ENCODE peak calls at places on chromosomes 13 and 19, in eight cellular contexts. One of them, this sample, is unnamed. For H3K4me1, the result is how much of the 10 kb centered on the place peaks cover.

GRCh38 chr13:98890186-98890585 is 87.7 kb downstream of the DOCK9 start:
- DNase-seq in neuronal stem cell: no peak
- DNase-seq in lung: no peak
- DNase-seq in GM12878: no peak
- DNase-seq in naive thymus-derived CD4-positive, alpha-beta T cell: no peak
- DNase-seq in PC-3: peak
- DNase-seq in mucosa of descending colon: no peak
- DNase-seq in colonic mucosa: no peak
- DNase-seq in this sample: no peak

GRCh38 chr13:100788540-100788939 is 113.9 kb upstream of the TMTC4 start:
- DNase-seq in neuronal stem cell: no peak
- DNase-seq in lung: no peak
- DNase-seq in GM12878: no peak
- DNase-seq in naive thymus-derived CD4-positive, alpha-beta T cell: no peak
- DNase-seq in PC-3: no peak
- DNase-seq in mucosa of descending colon: no peak
- DNase-seq in colonic mucosa: no peak
- DNase-seq in this sample: no peak

GRCh38 chr19:43290568-43291359 is 21.4 kb upstream of the PSG9 start:
- DNase-seq in neuronal stem cell: peak
- DNase-seq in lung: no peak
- DNase-seq in GM12878: no peak
- DNase-seq in naive thymus-derived CD4-positive, alpha-beta T cell: no peak
- DNase-seq in PC-3: no peak
- DNase-seq in mucosa of descending colon: peak
- DNase-seq in colonic mucosa: no peak
- DNase-seq in this sample: no peak

GRCh38 chr13:22926176-22927007 is 254.4 kb upstream of the SGCG start:
- DNase-seq in neuronal stem cell: no peak
- DNase-seq in lung: peak
- DNase-seq in GM12878: no peak
- DNase-seq in naive thymus-derived CD4-positive, alpha-beta T cell: no peak
- DNase-seq in PC-3: no peak
- DNase-seq in mucosa of descending colon: peak
- DNase-seq in colonic mucosa: peak
- DNase-seq in this sample: no peak

GRCh38 chr13:24997367-24997967 is 98.5 kb upstream of the PABPC3 start:
- DNase-seq in neuronal stem cell: no peak
- DNase-seq in lung: no peak
- DNase-seq in GM12878: no peak
- DNase-seq in naive thymus-derived CD4-positive, alpha-beta T cell: no peak
- DNase-seq in PC-3: peak
- DNase-seq in mucosa of descending colon: peak
- DNase-seq in colonic mucosa: peak
- DNase-seq in this sample: peak

GRCh38 chr19:10826236-10826635 is 9.8 kb downstream of the TMED1 start:
- DNase-seq in neuronal stem cell: no peak
- DNase-seq in lung: no peak
- DNase-seq in GM12878: no peak
- DNase-seq in naive thymus-derived CD4-positive, alpha-beta T cell: no peak
- DNase-seq in PC-3: no peak
- DNase-seq in mucosa of descending colon: no peak
- DNase-seq in colonic mucosa: no peak
- DNase-seq in this sample: no peak

GRCh38 chr13:114146173-114146572 is 13.8 kb upstream of the RASA3 start:
- DNase-seq in neuronal stem cell: no peak
- DNase-seq in lung: no peak
- DNase-seq in GM12878: no peak
- DNase-seq in naive thymus-derived CD4-positive, alpha-beta T cell: no peak
- DNase-seq in PC-3: no peak
- DNase-seq in mucosa of descending colon: no peak
- DNase-seq in colonic mucosa: no peak
- DNase-seq in this sample: peak

GRCh38 chr13:42747399-42747873 is 33.9 kb upstream of the FAM216B start:
- DNase-seq in neuronal stem cell: no peak
- DNase-seq in lung: no peak
- DNase-seq in GM12878: no peak
- DNase-seq in naive thymus-derived CD4-positive, alpha-beta T cell: no peak
- DNase-seq in PC-3: peak
- DNase-seq in mucosa of descending colon: peak
- DNase-seq in colonic mucosa: no peak
- DNase-seq in this sample: no peak

GRCh38 chr13:110507678-110508381 is 53.7 kb downstream of the RAB20 start:
- DNase-seq in neuronal stem cell: no peak
- DNase-seq in lung: peak
- DNase-seq in GM12878: no peak
- DNase-seq in naive thymus-derived CD4-positive, alpha-beta T cell: no peak
- DNase-seq in PC-3: peak
- DNase-seq in mucosa of descending colon: peak
- DNase-seq in colonic mucosa: peak
- DNase-seq in this sample: no peak

GRCh38 chr19:57359300-57359699 is 4.1 kb upstream of the TRAPPC2B start:
- DNase-seq in neuronal stem cell: no peak
- DNase-seq in lung: no peak
- DNase-seq in GM12878: no peak
- DNase-seq in naive thymus-derived CD4-positive, alpha-beta T cell: no peak
- DNase-seq in PC-3: no peak
- DNase-seq in mucosa of descending colon: no peak
- DNase-seq in colonic mucosa: no peak
- DNase-seq in this sample: no peak

GRCh38 chr13:45362939-45363338 is 22.0 kb upstream of the TPT1 start:
- DNase-seq in neuronal stem cell: no peak
- DNase-seq in lung: no peak
- DNase-seq in GM12878: no peak
- DNase-seq in naive thymus-derived CD4-positive, alpha-beta T cell: no peak
- DNase-seq in PC-3: no peak
- DNase-seq in mucosa of descending colon: no peak
- DNase-seq in colonic mucosa: no peak
- DNase-seq in this sample: no peak

GRCh38 chr13:96898855-96899254 is 95.4 kb downstream of the OXGR1 start:
- DNase-seq in neuronal stem cell: peak
- DNase-seq in lung: no peak
- DNase-seq in GM12878: no peak
- DNase-seq in naive thymus-derived CD4-positive, alpha-beta T cell: no peak
- DNase-seq in PC-3: no peak
- DNase-seq in mucosa of descending colon: no peak
- DNase-seq in colonic mucosa: no peak
- DNase-seq in this sample: no peak

GRCh38 chr13:101565327-101565726 is 112.9 kb downstream of the ITGBL1 start:
- DNase-seq in neuronal stem cell: no peak
- DNase-seq in lung: no peak
- DNase-seq in GM12878: no peak
- DNase-seq in naive thymus-derived CD4-positive, alpha-beta T cell: no peak
- DNase-seq in PC-3: no peak
- DNase-seq in mucosa of descending colon: no peak
- DNase-seq in colonic mucosa: no peak
- DNase-seq in this sample: no peak

GRCh38 chr19:7928741-7929701 is 3.1 kb upstream of the CTXN1 start:
- DNase-seq in neuronal stem cell: no peak
- DNase-seq in lung: no peak
- DNase-seq in GM12878: no peak
- DNase-seq in naive thymus-derived CD4-positive, alpha-beta T cell: peak
- DNase-seq in PC-3: peak
- DNase-seq in mucosa of descending colon: no peak
- DNase-seq in colonic mucosa: no peak
- DNase-seq in this sample: peak

GRCh38 chr13:29935309-29935981 is 85.0 kb upstream of the UBL3 start:
- DNase-seq in neuronal stem cell: no peak
- DNase-seq in lung: no peak
- DNase-seq in GM12878: peak
- DNase-seq in naive thymus-derived CD4-positive, alpha-beta T cell: peak
- DNase-seq in PC-3: no peak
- DNase-seq in mucosa of descending colon: peak
- DNase-seq in colonic mucosa: no peak
- DNase-seq in this sample: no peak

GRCh38 chr13:69619651-69620050 is 488.0 kb upstream of the ATXN8OS start:
- DNase-seq in neuronal stem cell: no peak
- DNase-seq in lung: no peak
- DNase-seq in GM12878: no peak
- DNase-seq in naive thymus-derived CD4-positive, alpha-beta T cell: no peak
- DNase-seq in PC-3: no peak
- DNase-seq in mucosa of descending colon: no peak
- DNase-seq in colonic mucosa: no peak
- DNase-seq in this sample: no peak

GRCh38 chr19:17747205-17748098 is 3.8 kb upstream of the FCHO1 start:
- DNase-seq in neuronal stem cell: peak
- DNase-seq in lung: peak
- DNase-seq in GM12878: peak
- DNase-seq in naive thymus-derived CD4-positive, alpha-beta T cell: peak
- DNase-seq in PC-3: peak
- DNase-seq in mucosa of descending colon: peak
- DNase-seq in colonic mucosa: peak
- DNase-seq in this sample: peak

GRCh38 chr19:33677745-33678426 is 56.1 kb downstream of the CHST8 start:
- DNase-seq in neuronal stem cell: peak
- DNase-seq in lung: no peak
- DNase-seq in GM12878: no peak
- DNase-seq in naive thymus-derived CD4-positive, alpha-beta T cell: no peak
- DNase-seq in PC-3: peak
- DNase-seq in mucosa of descending colon: no peak
- DNase-seq in colonic mucosa: no peak
- DNase-seq in this sample: peak

GRCh38 chr13:69423844-69424243 is 683.8 kb upstream of the ATXN8OS start:
- DNase-seq in neuronal stem cell: no peak
- DNase-seq in lung: no peak
- DNase-seq in GM12878: no peak
- DNase-seq in naive thymus-derived CD4-positive, alpha-beta T cell: no peak
- DNase-seq in PC-3: no peak
- DNase-seq in mucosa of descending colon: no peak
- DNase-seq in colonic mucosa: no peak
- DNase-seq in this sample: no peak

GRCh38 chr19:48746738-48747575 is at the start of gene IZUMO1:
- DNase-seq in neuronal stem cell: peak
- DNase-seq in lung: peak
- DNase-seq in GM12878: no peak
- DNase-seq in naive thymus-derived CD4-positive, alpha-beta T cell: peak
- DNase-seq in PC-3: no peak
- DNase-seq in mucosa of descending colon: peak
- DNase-seq in colonic mucosa: peak
- DNase-seq in this sample: no peak

GRCh38 chr13:29402168-29402621 is 193.3 kb downstream of the SLC7A1 start:
- DNase-seq in neuronal stem cell: no peak
- DNase-seq in lung: no peak
- DNase-seq in GM12878: no peak
- DNase-seq in naive thymus-derived CD4-positive, alpha-beta T cell: no peak
- DNase-seq in PC-3: peak
- DNase-seq in mucosa of descending colon: peak
- DNase-seq in colonic mucosa: no peak
- DNase-seq in this sample: no peak

GRCh38 chr13:24185591-24186232 is 25.2 kb downstream of the SPATA13 start:
- DNase-seq in neuronal stem cell: no peak
- DNase-seq in lung: no peak
- DNase-seq in GM12878: no peak
- DNase-seq in naive thymus-derived CD4-positive, alpha-beta T cell: no peak
- DNase-seq in PC-3: no peak
- DNase-seq in mucosa of descending colon: no peak
- DNase-seq in colonic mucosa: no peak
- DNase-seq in this sample: no peak

GRCh38 chr19:45881082-45881908 is 4.6 kb downstream of the IRF2BP1 start:
- DNase-seq in neuronal stem cell: no peak
- DNase-seq in lung: no peak
- DNase-seq in GM12878: no peak
- DNase-seq in naive thymus-derived CD4-positive, alpha-beta T cell: no peak
- DNase-seq in PC-3: no peak
- DNase-seq in mucosa of descending colon: no peak
- DNase-seq in colonic mucosa: peak
- DNase-seq in this sample: no peak

GRCh38 chr19:4981681-4981958 is 12.7 kb downstream of the KDM4B start:
- DNase-seq in neuronal stem cell: no peak
- DNase-seq in lung: no peak
- DNase-seq in GM12878: no peak
- DNase-seq in naive thymus-derived CD4-positive, alpha-beta T cell: no peak
- DNase-seq in PC-3: no peak
- DNase-seq in mucosa of descending colon: no peak
- DNase-seq in colonic mucosa: no peak
- DNase-seq in this sample: no peak
- H3K4me1 ChIP-seq in neuronal stem cell: under half
- H3K4me1 ChIP-seq in lung: under half
- H3K4me1 ChIP-seq in GM12878: under half
- H3K4me1 ChIP-seq in naive thymus-derived CD4-positive, alpha-beta T cell: under half
- H3K4me1 ChIP-seq in PC-3: under half
- H3K4me1 ChIP-seq in mucosa of descending colon: under half
- H3K4me1 ChIP-seq in colonic mucosa: under half
- H3K4me1 ChIP-seq in this sample: under half

DNA sequence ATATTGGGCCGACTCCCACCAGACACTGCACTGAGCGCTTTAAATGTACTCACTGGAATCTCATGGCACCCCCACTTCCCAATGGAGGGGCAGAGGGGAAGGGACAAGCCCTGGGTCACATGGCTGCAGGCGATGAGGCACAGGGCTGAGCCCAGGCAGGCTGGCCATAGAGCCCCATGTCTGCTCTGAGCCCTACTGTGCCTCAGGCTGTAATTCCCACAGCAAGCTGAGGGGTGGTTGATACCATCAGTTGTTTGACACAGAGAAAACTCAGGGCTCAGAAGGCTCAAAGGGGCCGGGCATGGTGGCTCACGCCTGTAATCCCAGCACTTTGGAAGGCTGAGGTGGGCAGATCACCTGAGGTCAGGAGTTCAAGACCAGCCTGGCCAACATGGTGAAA is 25.1 kb downstream of the RFX1 start:
- DNase-seq in neuronal stem cell: no peak
- DNase-seq in lung: no peak
- DNase-seq in GM12878: no peak
- DNase-seq in naive thymus-derived CD4-positive, alpha-beta T cell: no peak
- DNase-seq in PC-3: no peak
- DNase-seq in mucosa of descending colon: no peak
- DNase-seq in colonic mucosa: no peak
- DNase-seq in this sample: no peak
- H3K4me1 ChIP-seq in neuronal stem cell: under half
- H3K4me1 ChIP-seq in lung: under half
- H3K4me1 ChIP-seq in GM12878: under half
- H3K4me1 ChIP-seq in naive thymus-derived CD4-positive, alpha-beta T cell: under half
- H3K4me1 ChIP-seq in PC-3: under half
- H3K4me1 ChIP-seq in mucosa of descending colon: under half
- H3K4me1 ChIP-seq in colonic mucosa: under half
- H3K4me1 ChIP-seq in this sample: under half

DNA sequence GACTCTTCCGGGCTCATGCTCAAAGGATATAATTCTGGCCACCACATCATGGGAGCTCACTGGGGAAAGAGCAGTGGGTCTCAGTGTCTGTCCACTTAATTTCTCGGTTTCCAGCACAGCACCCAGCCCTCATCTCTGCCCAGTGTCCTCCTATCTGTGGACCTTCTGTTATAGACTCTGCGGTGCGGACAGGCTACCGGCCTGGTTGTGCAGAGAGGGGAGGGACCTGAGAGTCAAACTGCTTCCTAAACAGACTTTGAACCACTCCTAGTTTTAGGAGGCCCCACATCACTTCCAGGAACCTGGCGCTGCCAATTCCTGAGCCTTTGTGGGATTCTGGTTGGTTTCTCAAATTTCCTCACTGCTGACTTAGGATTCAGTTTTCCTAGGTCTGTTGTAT is 59.8 kb upstream of the MED4 start:
- DNase-seq in neuronal stem cell: no peak
- DNase-seq in lung: no peak
- DNase-seq in GM12878: no peak
- DNase-seq in naive thymus-derived CD4-positive, alpha-beta T cell: no peak
- DNase-seq in PC-3: no peak
- DNase-seq in mucosa of descending colon: no peak
- DNase-seq in colonic mucosa: no peak
- DNase-seq in this sample: no peak
- H3K4me1 ChIP-seq in neuronal stem cell: under half
- H3K4me1 ChIP-seq in lung: under half
- H3K4me1 ChIP-seq in GM12878: under half
- H3K4me1 ChIP-seq in naive thymus-derived CD4-positive, alpha-beta T cell: half or more
- H3K4me1 ChIP-seq in PC-3: under half
- H3K4me1 ChIP-seq in mucosa of descending colon: under half
- H3K4me1 ChIP-seq in colonic mucosa: under half
- H3K4me1 ChIP-seq in this sample: under half

GRCh38 chr19:5625641-5626040 is 2.8 kb downstream of the SAFB start:
- DNase-seq in neuronal stem cell: no peak
- DNase-seq in lung: no peak
- DNase-seq in GM12878: no peak
- DNase-seq in naive thymus-derived CD4-positive, alpha-beta T cell: no peak
- DNase-seq in PC-3: no peak
- DNase-seq in mucosa of descending colon: no peak
- DNase-seq in colonic mucosa: no peak
- DNase-seq in this sample: no peak
- H3K4me1 ChIP-seq in neuronal stem cell: under half
- H3K4me1 ChIP-seq in lung: under half
- H3K4me1 ChIP-seq in GM12878: under half
- H3K4me1 ChIP-seq in naive thymus-derived CD4-positive, alpha-beta T cell: half or more
- H3K4me1 ChIP-seq in PC-3: under half
- H3K4me1 ChIP-seq in mucosa of descending colon: half or more
- H3K4me1 ChIP-seq in colonic mucosa: under half
- H3K4me1 ChIP-seq in this sample: under half

This sample was measured in HAP-1.